ENCODE peak calls at places on chromosomes 7 and 10, in nine cellular contexts. G is NCI-H345; O is mesenteric fat pad; B is sciatic nerve; H is epithelial cell of esophagus; Y is GM12865; E is stimulated activated CD4-positive, alpha-beta T cell treated with anti-CD3 and anti-CD28 coated beads, Interleukin-1b, Interleukin-23, amount 100 ng/mL, for 4 hours; V is PC-3; P is Peyer's patch. D is an unnamed sample.

GRCh38 chr7:27113991-27114866 is 11.7 kb upstream of the HOXA2 start:
- DNase-seq in G (no peak), O (no peak), B (peak; percentile 79), H (no peak), Y (no peak), E (no peak), V (peak; percentile 55), P (peak; percentile 69), D (no peak)

GRCh38 chr7:102146122-102146521 is 140.5 kb upstream of the SH2B2 start:
- DNase-seq in G (no peak), O (no peak), B (no peak), H (no peak), Y (no peak), E (no peak), V (no peak), P (no peak), D (no peak)

GRCh38 chr10:98980353-98980752 is 255.3 kb downstream of the HPSE2 start:
- DNase-seq in G (no peak), O (no peak), B (no peak), H (no peak), Y (no peak), E (no peak), V (no peak), P (no peak), D (no peak)

GRCh38 chr10:398954-399353 is 263.7 kb downstream of the ZMYND11 start:
- DNase-seq in G (no peak), O (peak; percentile 82), B (no peak), H (no peak), Y (no peak), E (no peak), V (no peak), P (no peak), D (no peak)

GRCh38 chr7:39624202-39624807 is 933 bp downstream of the RALA start:
- DNase-seq in G (peak; percentile 11), O (no peak), B (no peak), H (peak; percentile 83), Y (peak; percentile 62), E (no peak), V (peak; percentile 39), P (no peak), D (no peak)

GRCh38 chr10:57992321-57993077 is 275.2 kb downstream of the IPMK start:
- DNase-seq in G (no peak), O (no peak), B (no peak), H (peak; percentile 94), Y (no peak), E (no peak), V (peak; percentile 89), P (no peak), D (no peak)

GRCh38 chr10:5858811-5859210 is 30.9 kb downstream of the ANKRD16 start:
- DNase-seq in G (no peak), O (no peak), B (no peak), H (no peak), Y (no peak), E (no peak), V (no peak), P (no peak), D (peak; percentile 72)

GRCh38 chr7:42233166-42233565 is 3.8 kb downstream of the GLI3 start:
- DNase-seq in G (no peak), O (no peak), B (no peak), H (no peak), Y (no peak), E (no peak), V (peak; percentile 31), P (no peak), D (no peak)

GRCh38 chr7:38398725-38399321 is 125.4 kb upstream of the TARP start:
- DNase-seq in G (peak; percentile 53), O (no peak), B (peak; percentile 73), H (peak; percentile 50), Y (peak; percentile 59), E (peak; percentile 49), V (peak; percentile 52), P (peak; percentile 55), D (peak; percentile 16)

GRCh38 chr7:3300221-3300650 is 816 bp upstream of the SDK1 start:
- DNase-seq in G (peak; percentile 18), O (no peak), B (no peak), H (no peak), Y (no peak), E (no peak), V (peak; percentile 4), P (no peak), D (no peak)

GRCh38 chr7:80277434-80278427 is 143.1 kb downstream of the GNAI1 start:
- DNase-seq in G (no peak), O (no peak), B (no peak), H (peak; percentile 79), Y (no peak), E (no peak), V (peak; percentile 77), P (no peak), D (no peak)

GRCh38 chr10:71837085-71837827 is 13.8 kb downstream of the PSAP start:
- DNase-seq in G (no peak), O (peak; percentile 11), B (no peak), H (no peak), Y (peak; percentile 47), E (no peak), V (no peak), P (no peak), D (no peak)

GRCh38 chr10:32004161-32004591 is 52.0 kb downstream of the KIF5B start:
- DNase-seq in G (no peak), O (no peak), B (no peak), H (no peak), Y (no peak), E (no peak), V (no peak), P (peak; percentile 56), D (no peak)

GRCh38 chr7:17234398-17235021 is 63.9 kb upstream of the AHR start:
- DNase-seq in G (no peak), O (no peak), B (no peak), H (peak; percentile 90), Y (peak; percentile 89), E (peak; percentile 50), V (peak; percentile 98), P (no peak), D (peak; percentile 23)

GRCh38 chr7:122770943-122771342 is 68.2 kb upstream of the RNF148 start:
- DNase-seq in G (no peak), O (no peak), B (no peak), H (no peak), Y (no peak), E (no peak), V (no peak), P (no peak), D (no peak)

GRCh38 chr7:22896917-22897316 is 74.3 kb upstream of the TOMM7 start:
- DNase-seq in G (no peak), O (no peak), B (no peak), H (no peak), Y (no peak), E (no peak), V (no peak), P (no peak), D (no peak)

GRCh38 chr10:97542169-97543024 is 30.2 kb upstream of the ANKRD2 start:
- DNase-seq in G (no peak), O (no peak), B (peak; percentile 79), H (peak; percentile 97), Y (no peak), E (peak; percentile 25), V (peak; percentile 95), P (no peak), D (peak; percentile 36)

GRCh38 chr7:30476401-30477145 is 2.0 kb downstream of the NOD1 start:
- DNase-seq in G (peak; percentile 66), O (no peak), B (no peak), H (no peak), Y (no peak), E (no peak), V (no peak), P (no peak), D (no peak)

GRCh38 chr7:100384623-100385372 is 11.5 kb downstream of the PILRA start:
- DNase-seq in G (no peak), O (no peak), B (no peak), H (no peak), Y (no peak), E (no peak), V (no peak), P (no peak), D (no peak)

GRCh38 chr7:113809591-113809990 is 109.2 kb downstream of the PPP1R3A start:
- DNase-seq in G (no peak), O (no peak), B (no peak), H (no peak), Y (no peak), E (no peak), V (no peak), P (no peak), D (no peak)

GRCh38 chr10:71905164-71905563 is 54.1 kb upstream of the PSAP start:
- DNase-seq in G (no peak), O (no peak), B (no peak), H (no peak), Y (no peak), E (no peak), V (no peak), P (no peak), D (no peak)

GRCh38 chr7:131583430-131583829 is 27.0 kb upstream of the PODXL start:
- DNase-seq in G (no peak), O (no peak), B (no peak), H (no peak), Y (no peak), E (no peak), V (no peak), P (no peak), D (no peak)

GRCh38 chr10:127570036-127570435 is 20.9 kb downstream of the NPS start:
- DNase-seq in G (no peak), O (no peak), B (no peak), H (no peak), Y (no peak), E (no peak), V (no peak), P (no peak), D (no peak)

GRCh38 chr7:2417981-2418481 is 14.6 kb downstream of the CHST12 start:
- DNase-seq in G (no peak), O (no peak), B (no peak), H (no peak), Y (no peak), E (no peak), V (no peak), P (no peak), D (no peak)

GRCh38 chr10:107733328-107733727 is 568.8 kb upstream of the SORCS1 start:
- DNase-seq in G (no peak), O (no peak), B (no peak), H (peak; percentile 16), Y (no peak), E (no peak), V (peak; percentile 78), P (no peak), D (no peak)

GRCh38 chr10:1047937-1048336 is 982 bp downstream of the IDI1 start:
- DNase-seq in G (no peak), O (no peak), B (no peak), H (no peak), Y (peak; percentile 41), E (no peak), V (no peak), P (peak; percentile 56), D (no peak)

GRCh38 chr10:57341294-57341693 is 926.4 kb downstream of the IPMK start:
- DNase-seq in G (no peak), O (no peak), B (no peak), H (no peak), Y (no peak), E (no peak), V (no peak), P (no peak), D (no peak)

GRCh38 chr7:107700570-107700969 is 39.9 kb downstream of the SLC26A4 start:
- DNase-seq in G (no peak), O (no peak), B (no peak), H (no peak), Y (no peak), E (no peak), V (no peak), P (no peak), D (no peak)

D was measured in hippocampal formation.